ENCODE peak calls at places on chromosomes 5 and 9, in ten cellular contexts. One of them, this sample, is unnamed.

GRCh38 chr5:72651779-72652178 is 144.6 kb upstream of the ZNF366 start:
- DNase-seq in BE2C: no peak
- DNase-seq in WTC11: no peak
- DNase-seq in A549: peak
- DNase-seq in cardiac fibroblast: peak
- DNase-seq in GM13977: no peak
- DNase-seq in cardiac muscle cell: no peak
- DNase-seq in GM20000: no peak
- DNase-seq in omental fat pad: no peak
- DNase-seq in right atrium auricular region: no peak
- DNase-seq in this sample: no peak

GRCh38 chr9:93112116-93112863 is 16.3 kb downstream of the CARD19 start:
- DNase-seq in BE2C: peak
- DNase-seq in WTC11: no peak
- DNase-seq in A549: no peak
- DNase-seq in cardiac fibroblast: no peak
- DNase-seq in GM13977: no peak
- DNase-seq in cardiac muscle cell: no peak
- DNase-seq in GM20000: no peak
- DNase-seq in omental fat pad: peak
- DNase-seq in right atrium auricular region: no peak
- DNase-seq in this sample: peak

GRCh38 chr5:321726-322251 is 275 bp downstream of the AHRR start:
- DNase-seq in BE2C: no peak
- DNase-seq in WTC11: no peak
- DNase-seq in A549: no peak
- DNase-seq in cardiac fibroblast: no peak
- DNase-seq in GM13977: peak
- DNase-seq in cardiac muscle cell: no peak
- DNase-seq in GM20000: peak
- DNase-seq in omental fat pad: no peak
- DNase-seq in right atrium auricular region: no peak
- DNase-seq in this sample: peak

GRCh38 chr5:40502045-40502444 is 177.7 kb upstream of the PTGER4 start:
- DNase-seq in BE2C: no peak
- DNase-seq in WTC11: no peak
- DNase-seq in A549: no peak
- DNase-seq in cardiac fibroblast: no peak
- DNase-seq in GM13977: no peak
- DNase-seq in cardiac muscle cell: no peak
- DNase-seq in GM20000: no peak
- DNase-seq in omental fat pad: no peak
- DNase-seq in right atrium auricular region: no peak
- DNase-seq in this sample: no peak

GRCh38 chr9:121398374-121398773 is 28.3 kb upstream of the STOM start:
- DNase-seq in BE2C: no peak
- DNase-seq in WTC11: no peak
- DNase-seq in A549: no peak
- DNase-seq in cardiac fibroblast: peak
- DNase-seq in GM13977: no peak
- DNase-seq in cardiac muscle cell: peak
- DNase-seq in GM20000: no peak
- DNase-seq in omental fat pad: no peak
- DNase-seq in right atrium auricular region: no peak
- DNase-seq in this sample: no peak

GRCh38 chr9:136336156-136336860 is 9.0 kb downstream of the GPSM1 start:
- DNase-seq in BE2C: no peak
- DNase-seq in WTC11: no peak
- DNase-seq in A549: no peak
- DNase-seq in cardiac fibroblast: no peak
- DNase-seq in GM13977: no peak
- DNase-seq in cardiac muscle cell: no peak
- DNase-seq in GM20000: no peak
- DNase-seq in omental fat pad: no peak
- DNase-seq in right atrium auricular region: no peak
- DNase-seq in this sample: peak

GRCh38 chr5:136023935-136024645 is 4.7 kb upstream of the TGFBI start:
- DNase-seq in BE2C: no peak
- DNase-seq in WTC11: no peak
- DNase-seq in A549: no peak
- DNase-seq in cardiac fibroblast: peak
- DNase-seq in GM13977: no peak
- DNase-seq in cardiac muscle cell: peak
- DNase-seq in GM20000: no peak
- DNase-seq in omental fat pad: no peak
- DNase-seq in right atrium auricular region: no peak
- DNase-seq in this sample: no peak

GRCh38 chr5:154197801-154198461 is 7.4 kb downstream of the GALNT10 start:
- DNase-seq in BE2C: no peak
- DNase-seq in WTC11: no peak
- DNase-seq in A549: peak
- DNase-seq in cardiac fibroblast: peak
- DNase-seq in GM13977: no peak
- DNase-seq in cardiac muscle cell: peak
- DNase-seq in GM20000: no peak
- DNase-seq in omental fat pad: no peak
- DNase-seq in right atrium auricular region: no peak
- DNase-seq in this sample: no peak

GRCh38 chr9:91784673-91785402 is 165.2 kb downstream of the ROR2 start:
- DNase-seq in BE2C: no peak
- DNase-seq in WTC11: no peak
- DNase-seq in A549: no peak
- DNase-seq in cardiac fibroblast: no peak
- DNase-seq in GM13977: no peak
- DNase-seq in cardiac muscle cell: no peak
- DNase-seq in GM20000: no peak
- DNase-seq in omental fat pad: peak
- DNase-seq in right atrium auricular region: no peak
- DNase-seq in this sample: no peak

GRCh38 chr9:131873891-131874440 is 134.1 kb upstream of the RAPGEF1 start:
- DNase-seq in BE2C: no peak
- DNase-seq in WTC11: no peak
- DNase-seq in A549: no peak
- DNase-seq in cardiac fibroblast: no peak
- DNase-seq in GM13977: no peak
- DNase-seq in cardiac muscle cell: no peak
- DNase-seq in GM20000: no peak
- DNase-seq in omental fat pad: no peak
- DNase-seq in right atrium auricular region: no peak
- DNase-seq in this sample: no peak

GRCh38 chr5:143140492-143141231 is 262.8 kb downstream of the NR3C1 start:
- DNase-seq in BE2C: no peak
- DNase-seq in WTC11: no peak
- DNase-seq in A549: no peak
- DNase-seq in cardiac fibroblast: no peak
- DNase-seq in GM13977: no peak
- DNase-seq in cardiac muscle cell: no peak
- DNase-seq in GM20000: no peak
- DNase-seq in omental fat pad: no peak
- DNase-seq in right atrium auricular region: no peak
- DNase-seq in this sample: no peak

GRCh38 chr9:127865645-127866464 is 11.4 kb upstream of the ENG start:
- DNase-seq in BE2C: no peak
- DNase-seq in WTC11: no peak
- DNase-seq in A549: no peak
- DNase-seq in cardiac fibroblast: no peak
- DNase-seq in GM13977: no peak
- DNase-seq in cardiac muscle cell: no peak
- DNase-seq in GM20000: no peak
- DNase-seq in omental fat pad: no peak
- DNase-seq in right atrium auricular region: no peak
- DNase-seq in this sample: no peak

GRCh38 chr5:147713550-147714295 is 68.8 kb downstream of the JAKMIP2 start:
- DNase-seq in BE2C: no peak
- DNase-seq in WTC11: no peak
- DNase-seq in A549: no peak
- DNase-seq in cardiac fibroblast: no peak
- DNase-seq in GM13977: no peak
- DNase-seq in cardiac muscle cell: no peak
- DNase-seq in GM20000: no peak
- DNase-seq in omental fat pad: no peak
- DNase-seq in right atrium auricular region: no peak
- DNase-seq in this sample: no peak

GRCh38 chr5:177510567-177511053 is 984 bp upstream of the DOK3 start:
- DNase-seq in BE2C: no peak
- DNase-seq in WTC11: no peak
- DNase-seq in A549: no peak
- DNase-seq in cardiac fibroblast: no peak
- DNase-seq in GM13977: no peak
- DNase-seq in cardiac muscle cell: no peak
- DNase-seq in GM20000: no peak
- DNase-seq in omental fat pad: no peak
- DNase-seq in right atrium auricular region: no peak
- DNase-seq in this sample: no peak

DNA sequence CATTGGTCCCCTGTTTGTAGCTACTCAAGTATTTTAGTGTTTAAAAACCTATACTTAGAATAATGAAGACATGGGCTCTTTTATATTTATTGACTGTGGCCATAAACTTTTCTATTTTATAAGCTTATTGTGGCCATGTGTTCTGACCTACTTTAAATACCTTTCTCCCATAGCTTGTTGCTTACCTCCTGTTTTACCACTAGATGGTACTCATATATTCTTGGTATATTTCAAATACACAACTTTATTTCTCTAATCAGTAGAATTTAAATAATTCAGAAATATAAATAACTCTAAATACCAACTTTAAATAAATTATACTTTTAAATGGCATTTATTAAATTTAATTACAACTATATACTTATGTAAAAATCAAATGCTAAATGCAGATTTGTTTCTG is 498.0 kb downstream of the PRDM9 start:
- DNase-seq in BE2C: no peak
- DNase-seq in WTC11: no peak
- DNase-seq in A549: no peak
- DNase-seq in cardiac fibroblast: no peak
- DNase-seq in GM13977: no peak
- DNase-seq in cardiac muscle cell: no peak
- DNase-seq in GM20000: no peak
- DNase-seq in omental fat pad: no peak
- DNase-seq in right atrium auricular region: no peak
- DNase-seq in this sample: no peak
- TF ChIP-seq CTCF in BE2C: peak
- TF ChIP-seq CTCF in WTC11: no peak
- TF ChIP-seq CTCF in A549: no peak
- TF ChIP-seq CTCF in cardiac fibroblast: no peak
- TF ChIP-seq CTCF in GM13977: peak
- TF ChIP-seq CTCF in cardiac muscle cell: no peak
- TF ChIP-seq CTCF in GM20000: no peak
- TF ChIP-seq CTCF in omental fat pad: no peak
- TF ChIP-seq CTCF in right atrium auricular region: no peak
- TF ChIP-seq CTCF in this sample: no peak

DNA sequence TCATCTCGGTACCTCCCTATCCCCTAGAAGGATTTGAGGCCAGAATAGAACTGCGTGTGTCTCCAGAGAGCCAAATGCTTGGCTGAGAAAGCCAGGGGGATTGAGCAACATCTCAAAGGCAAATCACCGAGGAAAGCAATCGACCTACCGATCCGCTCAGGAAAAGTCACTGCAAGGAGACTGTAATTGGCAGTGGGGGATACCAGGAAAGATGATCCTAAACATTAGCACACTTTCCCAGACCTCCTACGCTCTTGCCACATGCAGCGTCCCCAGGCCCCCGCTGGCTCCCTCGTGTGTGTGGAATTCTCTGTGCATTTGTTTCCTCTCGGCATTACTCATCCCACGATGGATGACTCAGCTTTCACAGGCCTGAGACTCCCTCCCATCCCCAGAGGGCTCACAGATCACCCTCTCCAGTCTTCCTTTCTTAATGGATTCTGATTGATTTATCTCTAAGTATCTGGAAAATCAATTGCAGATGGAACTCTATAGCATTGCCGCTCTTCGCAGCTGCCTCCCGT is 82.2 kb upstream of the ICE1 start:
- DNase-seq in BE2C: peak
- DNase-seq in WTC11: peak
- DNase-seq in A549: peak
- DNase-seq in cardiac fibroblast: peak
- DNase-seq in GM13977: no peak
- DNase-seq in cardiac muscle cell: peak
- DNase-seq in GM20000: no peak
- DNase-seq in omental fat pad: peak
- DNase-seq in right atrium auricular region: peak
- DNase-seq in this sample: no peak
- TF ChIP-seq CTCF in BE2C: peak
- TF ChIP-seq CTCF in WTC11: no peak
- TF ChIP-seq CTCF in A549: peak
- TF ChIP-seq CTCF in cardiac fibroblast: peak
- TF ChIP-seq CTCF in GM13977: no peak
- TF ChIP-seq CTCF in cardiac muscle cell: peak
- TF ChIP-seq CTCF in GM20000: no peak
- TF ChIP-seq CTCF in omental fat pad: no peak
- TF ChIP-seq CTCF in right atrium auricular region: peak
- TF ChIP-seq CTCF in this sample: no peak

DNA sequence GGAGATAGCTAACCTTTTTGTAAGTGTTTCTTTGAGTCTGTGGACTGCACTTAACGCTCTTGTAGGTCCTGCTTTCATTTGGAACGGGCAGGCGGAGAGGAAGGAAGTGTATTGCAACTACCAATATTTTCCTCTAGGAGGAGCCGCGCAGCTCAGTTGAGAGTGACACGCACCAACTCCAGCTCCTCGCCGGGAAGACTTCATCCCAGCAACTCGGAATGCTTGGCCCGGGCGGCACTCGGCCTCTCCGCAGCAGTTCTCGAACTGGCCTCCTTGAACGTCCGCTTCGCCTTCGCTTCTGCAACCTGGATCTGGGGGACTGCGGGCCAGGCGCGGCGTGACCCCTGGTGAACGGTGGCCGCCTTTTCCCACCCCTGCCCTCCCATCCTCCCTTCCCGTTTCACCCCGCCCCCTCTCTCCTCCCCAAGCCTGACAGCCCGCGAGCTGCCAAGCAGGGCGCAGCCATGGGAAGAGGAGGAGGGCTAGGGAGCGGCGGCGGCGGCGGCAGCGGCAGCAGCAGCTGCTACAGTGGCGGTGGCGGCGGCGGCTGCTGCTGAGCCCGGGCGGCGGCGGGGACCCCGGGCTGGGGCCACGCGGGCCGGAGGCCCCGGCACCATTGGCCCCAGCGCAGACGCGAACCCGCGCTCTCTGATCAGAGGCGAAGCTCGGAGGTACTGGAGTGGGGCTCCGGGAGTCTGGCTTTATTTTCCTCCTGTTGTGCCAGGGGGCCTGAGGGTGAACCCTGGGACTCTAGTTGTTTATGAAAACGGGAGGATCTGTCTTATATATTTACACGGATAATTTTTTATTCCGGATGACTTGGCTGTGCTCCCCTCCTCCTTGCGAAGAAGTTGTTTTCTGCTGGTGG is at the start of gene GHR:
- DNase-seq in BE2C: peak
- DNase-seq in WTC11: peak
- DNase-seq in A549: peak
- DNase-seq in cardiac fibroblast: peak
- DNase-seq in GM13977: peak
- DNase-seq in cardiac muscle cell: peak
- DNase-seq in GM20000: peak
- DNase-seq in omental fat pad: peak
- DNase-seq in right atrium auricular region: peak
- DNase-seq in this sample: peak
- TF ChIP-seq CTCF in BE2C: peak
- TF ChIP-seq CTCF in WTC11: peak
- TF ChIP-seq CTCF in A549: peak
- TF ChIP-seq CTCF in cardiac fibroblast: peak
- TF ChIP-seq CTCF in GM13977: peak
- TF ChIP-seq CTCF in cardiac muscle cell: peak
- TF ChIP-seq CTCF in GM20000: peak
- TF ChIP-seq CTCF in omental fat pad: no peak
- TF ChIP-seq CTCF in right atrium auricular region: peak
- TF ChIP-seq CTCF in this sample: peak

GRCh38 chr9:14071484-14071883 is 242.5 kb downstream of the NFIB start:
- DNase-seq in BE2C: peak
- DNase-seq in WTC11: peak
- DNase-seq in A549: no peak
- DNase-seq in cardiac fibroblast: no peak
- DNase-seq in GM13977: no peak
- DNase-seq in cardiac muscle cell: no peak
- DNase-seq in GM20000: no peak
- DNase-seq in omental fat pad: no peak
- DNase-seq in right atrium auricular region: no peak
- DNase-seq in this sample: no peak
- TF ChIP-seq CTCF in BE2C: peak
- TF ChIP-seq CTCF in WTC11: no peak
- TF ChIP-seq CTCF in A549: no peak
- TF ChIP-seq CTCF in cardiac fibroblast: peak
- TF ChIP-seq CTCF in GM13977: no peak
- TF ChIP-seq CTCF in cardiac muscle cell: no peak
- TF ChIP-seq CTCF in GM20000: no peak
- TF ChIP-seq CTCF in omental fat pad: no peak
- TF ChIP-seq CTCF in right atrium auricular region: no peak
- TF ChIP-seq CTCF in this sample: no peak